ENCODE peak calls at places on chromosomes 2 and 18, in seven cellular contexts. A is tibial nerve; V is IMR-90; O is CD8-positive, alpha-beta T cell; E is breast epithelium; N is spleen; C is cardiac muscle cell. X is an unnamed sample.

GRCh38 chr2:9655441-9656269 is 24.9 kb upstream of the YWHAQ start:
- DNase-seq in A (no peak), V (peak), O (peak), E (no peak), N (no peak), C (no peak), X (no peak)

GRCh38 chr18:48962857-48963554 is 12.2 kb upstream of the SMAD7 start:
- DNase-seq in A (no peak), V (peak), O (no peak), E (no peak), N (no peak), C (no peak), X (no peak)

GRCh38 chr2:55080204-55080738 is 30.0 kb upstream of the RTN4 start:
- DNase-seq in A (no peak), V (no peak), O (no peak), E (no peak), N (no peak), C (no peak), X (no peak)

GRCh38 chr2:183541766-183542165 is 417.5 kb downstream of the NUP35 start:
- DNase-seq in A (no peak), V (no peak), O (no peak), E (no peak), N (no peak), C (no peak), X (no peak)

GRCh38 chr2:120871016-120871635 is 135.5 kb downstream of the GLI2 start:
- DNase-seq in A (no peak), V (no peak), O (no peak), E (no peak), N (no peak), C (no peak), X (no peak)

GRCh38 chr2:129903586-129904425 is 75.7 kb upstream of the RAB6C start:
- DNase-seq in A (no peak), V (no peak), O (no peak), E (no peak), N (no peak), C (no peak), X (no peak)

GRCh38 chr18:7741640-7742039 is 174.5 kb downstream of the PTPRM start:
- DNase-seq in A (no peak), V (no peak), O (no peak), E (no peak), N (no peak), C (no peak), X (no peak)

GRCh38 chr18:49230331-49230730 is 230.1 kb downstream of the DYM start:
- DNase-seq in A (no peak), V (no peak), O (no peak), E (no peak), N (no peak), C (no peak), X (no peak)

GRCh38 chr18:63320690-63321265 is 1.2 kb upstream of the BCL2 start:
- DNase-seq in A (peak), V (peak), O (no peak), E (peak), N (peak), C (peak), X (peak)

GRCh38 chr2:8154936-8155335 is 526.9 kb upstream of the ID2 start:
- DNase-seq in A (no peak), V (peak), O (no peak), E (no peak), N (no peak), C (no peak), X (no peak)

GRCh38 chr2:160993543-160994090 is 166.6 kb upstream of the TANK start:
- DNase-seq in A (no peak), V (no peak), O (no peak), E (no peak), N (no peak), C (peak), X (no peak)

GRCh38 chr2:233209117-233209977 is 42.1 kb upstream of the ATG16L1 start:
- DNase-seq in A (no peak), V (peak), O (no peak), E (no peak), N (peak), C (peak), X (no peak)
- H3K27ac ChIP-seq in A (no peak), V (no peak), O (no peak), E (no peak), N (no peak), C (peak), X (no peak)

GRCh38 chr2:108383146-108383830 is 5.5 kb downstream of the SULT1C4 start:
- DNase-seq in A (no peak), V (no peak), O (no peak), E (no peak), N (no peak), C (no peak), X (no peak)
- TF ChIP-seq CTCF in A (no peak), V (no peak), O (no peak), E (no peak), N (no peak), C (no peak), X (no peak)

DNA sequence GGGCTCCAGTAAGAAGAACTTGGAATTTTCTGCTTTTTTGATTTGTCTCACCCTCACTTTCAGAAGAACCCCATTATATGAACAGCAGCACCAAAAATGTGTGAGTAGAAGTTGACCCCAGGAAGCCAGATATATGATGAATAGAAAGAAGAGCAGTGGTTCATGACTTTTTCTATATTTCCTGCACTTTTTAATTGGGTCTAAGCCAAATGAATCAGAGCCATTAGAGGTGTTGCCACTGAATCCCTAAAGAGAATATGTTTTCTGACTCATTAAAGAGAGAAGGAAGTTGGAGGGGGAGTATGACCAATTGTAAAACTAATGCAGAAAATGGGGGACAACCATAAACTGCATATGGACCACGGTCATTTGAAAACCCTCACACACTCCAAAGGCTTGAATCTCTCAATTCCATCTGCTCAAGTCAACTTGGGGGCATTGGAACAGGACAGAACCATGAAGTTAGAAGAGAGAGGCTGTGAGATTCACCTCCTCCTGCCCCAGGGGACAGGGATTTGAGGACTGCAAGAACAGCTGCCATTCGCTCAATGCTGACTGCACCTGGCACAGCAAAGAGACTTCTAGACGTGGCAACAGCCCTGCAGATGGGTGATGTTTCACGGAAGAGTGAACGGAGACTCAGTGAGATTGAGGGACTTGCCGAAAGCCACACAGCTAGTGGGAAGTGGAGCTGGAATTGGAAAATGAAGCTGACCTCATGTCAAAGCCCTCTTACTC is 3.0 kb downstream of the DAPL1 start:
- DNase-seq in A (no peak), V (no peak), O (no peak), E (no peak), N (no peak), C (no peak), X (no peak)
- H3K27ac ChIP-seq in A (no peak), V (no peak), O (no peak), E (no peak), N (no peak), C (no peak), X (no peak)

DNA sequence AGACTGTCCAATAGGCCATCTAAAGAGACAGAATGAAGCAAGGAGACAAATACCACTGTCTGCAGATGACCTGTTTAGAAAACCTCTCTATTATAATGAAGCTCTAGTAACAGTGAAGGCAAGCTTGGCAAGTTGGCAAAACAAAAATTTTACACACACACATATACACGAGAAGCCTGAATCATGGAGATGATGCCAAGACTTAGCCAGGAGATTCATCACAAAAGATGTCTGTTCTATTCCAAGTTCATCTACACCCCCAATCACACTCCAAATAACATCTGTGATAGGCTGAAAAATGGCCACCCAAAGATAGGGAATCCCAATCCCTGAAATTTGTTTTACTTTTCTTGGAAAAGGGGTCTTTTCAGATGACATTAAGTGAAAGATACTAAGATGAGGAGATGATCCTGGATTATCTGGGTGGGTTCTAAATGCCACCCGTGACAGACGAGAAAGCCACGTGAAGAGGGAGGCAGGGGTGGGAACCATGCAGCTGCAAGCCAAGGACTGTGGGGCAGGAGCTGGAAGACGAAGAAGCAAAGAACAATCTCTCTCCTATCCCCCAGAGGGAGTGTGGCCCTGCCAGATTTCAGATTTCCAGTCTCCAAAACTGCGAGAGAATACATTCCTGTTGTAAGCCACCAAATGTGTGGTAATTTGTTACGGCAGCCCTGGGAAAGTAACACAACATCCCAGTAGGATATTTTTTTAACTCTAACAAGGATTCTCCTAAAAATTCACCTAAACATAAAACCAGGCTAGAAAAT is 20.0 kb downstream of the HDLBP start:
- DNase-seq in A (no peak), V (no peak), O (no peak), E (no peak), N (no peak), C (no peak), X (no peak)
- TF ChIP-seq CTCF in A (no peak), V (no peak), O (no peak), E (no peak), N (no peak), C (no peak), X (no peak)

DNA sequence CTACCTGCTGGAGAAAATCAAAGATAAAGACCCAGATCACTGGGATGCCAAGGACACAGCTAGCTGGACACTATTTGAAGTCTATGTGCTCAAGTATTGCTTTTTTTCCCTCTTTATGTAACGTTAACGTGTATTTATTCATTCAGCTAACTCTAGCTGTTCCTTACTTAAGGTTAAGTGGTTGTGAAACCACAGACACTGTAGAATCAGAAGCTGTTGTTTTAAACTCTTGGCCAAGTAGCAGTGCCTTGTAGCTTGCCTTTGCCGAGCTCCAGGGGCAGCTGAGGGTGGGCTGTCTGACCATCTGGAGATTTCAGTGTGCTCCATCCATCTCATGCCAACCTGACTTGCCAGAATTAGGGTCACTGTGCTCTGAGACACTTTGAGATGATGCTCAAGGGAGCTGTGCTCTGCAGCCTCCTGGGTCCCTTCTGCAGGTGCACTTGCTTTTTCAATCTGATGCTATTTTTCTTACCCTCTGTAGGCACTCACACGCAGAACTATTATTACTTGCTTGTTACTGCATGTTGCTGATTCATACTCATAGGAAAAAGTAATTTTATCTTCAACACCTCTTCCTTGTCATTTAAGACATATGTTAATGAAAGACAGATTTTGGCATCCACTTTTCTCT is 116.2 kb downstream of the METTL8 start:
- DNase-seq in A (no peak), V (no peak), O (no peak), E (no peak), N (no peak), C (no peak), X (no peak)
- H3K27ac ChIP-seq in A (no peak), V (no peak), O (no peak), E (no peak), N (no peak), C (no peak), X (no peak)

GRCh38 chr2:30293303-30293912 is 62.1 kb downstream of the LBH start:
- DNase-seq in A (no peak), V (peak), O (no peak), E (no peak), N (no peak), C (peak), X (no peak)

GRCh38 chr2:30298302-30298701 is 67.0 kb downstream of the LBH start:
- DNase-seq in A (no peak), V (no peak), O (no peak), E (no peak), N (no peak), C (no peak), X (no peak)

GRCh38 chr2:30296496-30296895 is 65.2 kb downstream of the LBH start:
- DNase-seq in A (no peak), V (no peak), O (no peak), E (no peak), N (no peak), C (no peak), X (no peak)

GRCh38 chr2:30288576-30288975 is 57.2 kb downstream of the LBH start:
- DNase-seq in A (no peak), V (no peak), O (no peak), E (no peak), N (no peak), C (no peak), X (no peak)

DNA sequence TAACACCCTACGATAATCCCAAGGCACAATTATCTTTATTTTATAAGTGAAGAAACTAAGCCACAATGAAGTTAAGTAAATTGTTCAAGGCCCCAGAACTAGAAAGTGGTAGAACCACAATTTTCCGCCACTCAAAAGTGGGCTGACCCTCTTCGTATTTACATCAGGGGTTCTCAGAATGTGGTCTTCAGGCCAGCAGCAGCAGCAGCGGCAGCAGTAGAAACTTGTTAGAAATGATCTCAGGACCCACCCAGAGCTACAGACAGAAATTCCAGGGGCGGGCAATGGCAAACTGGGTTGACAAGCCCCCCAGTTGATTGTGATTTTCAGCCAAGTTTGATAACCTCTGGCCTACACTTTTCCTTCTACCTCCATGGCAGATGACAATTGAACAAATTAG is 62.8 kb downstream of the LBH start:
- DNase-seq in A (no peak), V (no peak), O (no peak), E (no peak), N (no peak), C (no peak), X (no peak)
- TF ChIP-seq CTCF in A (no peak), V (no peak), O (no peak), E (no peak), N (no peak), C (no peak), X (no peak)

DNA sequence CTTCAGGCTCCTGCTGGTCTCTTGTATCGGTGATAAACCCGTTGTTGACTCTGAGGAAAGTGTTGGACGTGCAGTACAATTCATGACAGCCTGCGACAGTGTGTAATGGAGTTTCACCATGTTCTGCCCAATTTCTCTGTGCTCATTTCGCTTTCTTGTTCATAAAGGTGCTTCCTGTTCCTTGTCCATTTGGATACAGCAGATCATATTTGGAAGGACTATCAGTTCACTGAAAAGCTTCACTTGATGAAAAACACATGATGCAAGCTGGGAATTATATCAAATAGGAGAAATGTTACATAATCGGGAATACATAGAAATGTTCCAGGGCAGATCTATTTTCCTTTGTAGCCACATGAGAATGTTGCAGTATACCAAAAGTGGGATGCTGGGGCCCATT is 266.3 kb upstream of the SLC14A2 start:
- DNase-seq in A (no peak), V (no peak), O (no peak), E (no peak), N (no peak), C (no peak), X (no peak)
- H3K27ac ChIP-seq in A (no peak), V (no peak), O (no peak), E (no peak), N (no peak), C (no peak), X (no peak)

GRCh38 chr2:174350018-174350417 is 15.3 kb downstream of the SP9 start:
- DNase-seq in A (no peak), V (peak), O (no peak), E (no peak), N (no peak), C (no peak), X (no peak)
- TF ChIP-seq CTCF in A (no peak), V (peak), O (no peak), E (no peak), N (no peak), C (peak), X (no peak)

GRCh38 chr2:216426938-216427337 is 14.7 kb downstream of the SMARCAL1 start:
- DNase-seq in A (no peak), V (peak), O (no peak), E (no peak), N (no peak), C (no peak), X (no peak)

GRCh38 chr2:216425008-216425780 is 12.9 kb downstream of the SMARCAL1 start:
- DNase-seq in A (no peak), V (no peak), O (no peak), E (no peak), N (no peak), C (no peak), X (no peak)

GRCh38 chr2:216424305-216424704 is 12.0 kb downstream of the SMARCAL1 start:
- DNase-seq in A (no peak), V (no peak), O (no peak), E (no peak), N (no peak), C (no peak), X (no peak)

GRCh38 chr2:216429403-216429802 is 17.1 kb downstream of the SMARCAL1 start:
- DNase-seq in A (no peak), V (no peak), O (no peak), E (no peak), N (no peak), C (no peak), X (no peak)

DNA sequence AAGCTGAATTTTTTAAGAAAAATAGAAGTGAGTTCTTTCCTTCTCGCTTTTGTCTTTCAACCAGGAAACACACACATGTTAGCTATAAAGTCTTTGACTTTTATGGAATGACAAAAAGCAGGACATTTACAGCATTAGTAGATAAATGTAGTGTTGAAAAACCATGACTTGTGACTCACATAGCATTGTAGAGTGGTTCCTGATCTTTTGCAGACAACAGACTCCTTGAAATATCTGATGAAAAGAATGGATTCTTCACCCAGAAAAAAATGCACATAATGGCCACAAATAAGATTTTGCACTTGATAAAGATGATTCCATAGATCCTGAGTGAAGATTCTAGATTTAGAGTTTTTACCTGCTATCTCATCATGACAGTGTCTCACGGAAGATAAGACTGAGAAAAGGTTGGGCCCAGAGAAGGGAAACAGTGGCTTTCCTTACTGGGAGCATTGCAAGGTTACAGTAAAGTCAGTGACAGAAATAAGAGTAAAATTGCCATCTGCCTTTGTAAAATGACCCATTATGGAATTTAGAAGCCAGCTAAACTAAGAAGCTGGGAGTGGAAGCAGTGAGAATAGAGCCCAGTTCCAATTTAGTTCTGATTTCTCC is 14.0 kb downstream of the SMARCAL1 start:
- DNase-seq in A (no peak), V (no peak), O (no peak), E (no peak), N (no peak), C (no peak), X (no peak)
- H3K27ac ChIP-seq in A (no peak), V (peak), O (no peak), E (no peak), N (no peak), C (peak), X (no peak)

DNA sequence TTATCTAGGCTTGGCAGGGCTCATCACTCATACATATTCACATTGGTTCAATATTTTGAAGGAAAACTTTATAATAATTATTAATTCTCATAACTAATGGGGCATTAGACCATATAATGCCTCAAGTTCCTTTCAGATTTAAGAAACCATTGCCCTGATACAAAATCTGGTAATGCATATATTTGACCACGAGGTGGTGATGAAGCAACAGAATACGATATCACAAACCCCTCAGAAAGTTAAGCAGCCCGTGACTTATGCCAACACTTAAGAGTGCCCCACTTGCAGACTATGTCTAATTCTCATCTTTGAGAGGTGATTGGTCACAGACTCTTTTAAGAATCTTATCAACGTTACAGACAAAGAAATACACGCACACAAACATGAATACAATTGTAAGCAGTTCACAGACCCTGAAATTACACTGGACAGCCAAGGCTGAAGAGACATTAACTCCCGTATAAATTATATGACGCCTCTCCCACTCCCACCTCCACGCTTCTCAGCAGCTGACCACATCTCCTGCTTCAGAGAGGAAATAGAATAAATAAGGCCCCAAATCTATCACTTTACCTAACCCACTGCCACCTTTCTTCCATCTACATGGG is 20.7 kb upstream of the DNAH6 start:
- DNase-seq in A (peak), V (peak), O (no peak), E (no peak), N (no peak), C (peak), X (no peak)
- TF ChIP-seq CTCF in A (peak), V (peak), O (peak), E (peak), N (peak), C (peak), X (peak)

X was measured in CD4-positive, alpha-beta T cell.